ENCODE peak calls at places on chromosomes 11 and 22, in four cellular contexts. U, Z, A and N are unnamed samples.

GRCh38 chr11:37532271-37532670 is 934.2 kb upstream of the RAG2 start:
- DNase-seq in A (no peak), Z (no peak), U (no peak), N (no peak)

GRCh38 chr11:95165638-95166037 is 65.4 kb downstream of the SESN3 start:
- DNase-seq in Z (no peak), U (no peak), A (no peak), N (no peak)

GRCh38 chr11:62805991-62806441 is 776 bp upstream of the NXF1 start:
- DNase-seq in A (peak; percentile 16), Z (no peak), U (no peak), N (no peak)

GRCh38 chr22:23272834-23273233 is 92.5 kb downstream of the BCR start:
- DNase-seq in A (no peak), U (no peak), Z (no peak), N (no peak)

GRCh38 chr11:84384637-84385227 is 1098.6 kb upstream of the CCDC90B start:
- DNase-seq in A (peak; percentile 66), U (no peak), Z (peak; percentile 34), N (peak; percentile 48)

GRCh38 chr11:36015806-36016205 is 71.9 kb downstream of the LDLRAD3 start:
- DNase-seq in U (peak; percentile 46), Z (no peak), A (peak; percentile 58), N (no peak)

GRCh38 chr11:77672276-77672675 is 34.7 kb upstream of the CLNS1A start:
- DNase-seq in Z (peak; percentile 99), A (peak; percentile 96), U (no peak), N (peak; percentile 80)

GRCh38 chr22:42642801-42643631 is 2.6 kb upstream of the ATP5MGL start:
- DNase-seq in U (no peak), Z (no peak), A (no peak), N (no peak)

GRCh38 chr11:104883342-104883741 is 14.9 kb downstream of the CASP12 start:
- DNase-seq in A (no peak), Z (no peak), U (no peak), N (no peak)

GRCh38 chr11:95229199-95230053 is 1.6 kb downstream of the SESN3 start:
- DNase-seq in A (peak; percentile 33), Z (peak; percentile 13), U (no peak), N (no peak)

GRCh38 chr11:134866981-134867675 is 455.1 kb upstream of the B3GAT1 start:
- DNase-seq in U (no peak), A (no peak), Z (no peak), N (no peak)

GRCh38 chr22:44309137-44309536 is 3.6 kb downstream of the SHISAL1 start:
- DNase-seq in Z (peak; percentile 98), A (peak; percentile 93), U (no peak), N (peak; percentile 82)

GRCh38 chr11:119728651-119729580 is at the start of gene NECTIN1:
- DNase-seq in U (peak; percentile 92), A (peak; percentile 89), Z (peak; percentile 79), N (peak; percentile 41)

GRCh38 chr22:31089101-31090100 is 8.3 kb downstream of the SMTN start:
- DNase-seq in U (no peak), Z (no peak), A (peak; percentile 65), N (no peak)

GRCh38 chr11:88100161-88100560 is 75.1 kb downstream of the RAB38 start:
- DNase-seq in Z (no peak), U (no peak), A (no peak), N (no peak)

GRCh38 chr11:118533769-118534729 is 3.1 kb downstream of the TMEM25 start:
- DNase-seq in U (no peak), Z (no peak), A (no peak), N (no peak)

GRCh38 chr11:114448749-114449484 is 9.7 kb downstream of the REXO2 start:
- DNase-seq in A (no peak), Z (peak; percentile 54), U (no peak), N (no peak)

GRCh38 chr11:20127671-20128527 is 32.4 kb downstream of the DBX1 start:
- DNase-seq in U (peak; percentile 47), A (peak; percentile 82), Z (peak; percentile 69), N (no peak)

GRCh38 chr22:48678171-48679135 is 1149.2 kb downstream of the BRD1 start:
- DNase-seq in Z (no peak), U (no peak), A (no peak), N (no peak)

GRCh38 chr11:41031571-41032060 is 427.8 kb downstream of the LRRC4C start:
- DNase-seq in U (no peak), Z (no peak), A (no peak), N (no peak)

GRCh38 chr22:40414838-40415505 is 44.6 kb downstream of the SGSM3 start:
- DNase-seq in Z (no peak), U (no peak), A (no peak), N (no peak)

GRCh38 chr11:65662247-65662801 is 392 bp downstream of the RELA start:
- DNase-seq in A (peak; percentile 23), U (peak; percentile 53), Z (no peak), N (no peak)

GRCh38 chr11:79864882-79865281 is 424.1 kb upstream of the TENM4 start:
- DNase-seq in U (no peak), A (no peak), Z (no peak), N (no peak)

GRCh38 chr11:1810761-1811160 is 24.0 kb upstream of the SYT8 start:
- DNase-seq in Z (no peak), A (no peak), U (no peak), N (no peak)

GRCh38 chr11:2464451-2465165 is 19.8 kb downstream of the KCNQ1 start:
- DNase-seq in Z (no peak), U (no peak), A (no peak), N (no peak)

GRCh38 chr11:932435-932834 is 6.8 kb downstream of the AP2A2 start:
- DNase-seq in Z (no peak), U (no peak), A (peak; percentile 15), N (no peak)

GRCh38 chr22:49735411-49736311 is 92.0 kb downstream of the BRD1 start:
- DNase-seq in A (peak; percentile 2), U (no peak), Z (no peak), N (no peak)

GRCh38 chr11:116879789-116880402 is 42.5 kb upstream of the APOA1 start:
- DNase-seq in A (peak; percentile 86), U (no peak), Z (peak; percentile 85), N (peak; percentile 39)

GRCh38 chr11:64935634-64936081 is at the start of gene GPHA2:
- DNase-seq in A (peak; percentile 40), Z (no peak), U (no peak), N (no peak)